ENCODE peak calls at places on chromosomes 7 and 10, in five cellular contexts. Q, T, O, Z and L are unnamed samples.

GRCh38 chr10:69335063-69335587 is 56.8 kb downstream of the HK1 start:
- DNase-seq in O (peak), Q (no peak), Z (peak), T (no peak), L (no peak)

GRCh38 chr7:14688208-14688607 is 214.3 kb downstream of the DGKB start:
- DNase-seq in Z (no peak), Q (no peak), T (no peak), O (no peak), L (no peak)

GRCh38 chr10:16116404-16117304 is 256.3 kb upstream of the MINDY3 start:
- DNase-seq in O (no peak), Z (peak), Q (peak), T (peak), L (peak)

GRCh38 chr7:51028128-51028830 is 245.6 kb upstream of the GRB10 start:
- DNase-seq in O (no peak), T (no peak), Z (no peak), Q (no peak), L (no peak)

GRCh38 chr10:124321433-124322072 is 97.2 kb downstream of the OAT start:
- DNase-seq in O (no peak), T (no peak), Z (no peak), Q (no peak), L (no peak)

GRCh38 chr10:4057725-4058513 is 272.9 kb upstream of the KLF6 start:
- DNase-seq in Q (no peak), O (no peak), Z (peak), T (no peak), L (no peak)

GRCh38 chr10:74991435-74991834 is 120.0 kb upstream of the SAMD8 start:
- DNase-seq in Q (no peak), T (no peak), Z (peak), O (no peak), L (no peak)

GRCh38 chr7:139730746-139731612 is 46.8 kb downstream of the HIPK2 start:
- DNase-seq in T (no peak), Z (peak), Q (no peak), O (peak), L (peak)

GRCh38 chr10:116417821-116418220 is 9.8 kb upstream of the PNLIPRP3 start:
- DNase-seq in Z (no peak), O (no peak), Q (no peak), T (no peak), L (no peak)

GRCh38 chr10:80197972-80198591 is 7.3 kb downstream of the ANXA11 start:
- DNase-seq in Q (no peak), T (no peak), Z (no peak), O (no peak), L (peak)

GRCh38 chr7:116984917-116985316 is 31.6 kb downstream of the ST7 start:
- DNase-seq in Z (peak), Q (no peak), O (no peak), T (no peak), L (no peak)

GRCh38 chr10:31679931-31680330 is 248.7 kb downstream of the ARHGAP12 start:
- DNase-seq in Q (no peak), Z (no peak), O (no peak), T (no peak), L (no peak)

GRCh38 chr10:63110940-63111339 is 22.2 kb upstream of the NRBF2 start:
- DNase-seq in T (no peak), Q (no peak), Z (no peak), O (no peak), L (no peak)

GRCh38 chr7:50556247-50556976 is 8.8 kb downstream of the DDC start:
- DNase-seq in T (no peak), Z (peak), O (no peak), Q (peak), L (no peak)

GRCh38 chr10:33005322-33006282 is 47.6 kb upstream of the ITGB1 start:
- DNase-seq in T (peak), Q (peak), Z (peak), O (peak), L (peak)

GRCh38 chr7:150988230-150989226 is 2.3 kb upstream of the NOS3 start:
- DNase-seq in Q (peak), Z (peak), O (peak), T (peak), L (no peak)

GRCh38 chr10:32232378-32232777 is 114.6 kb downstream of the EPC1 start:
- DNase-seq in O (no peak), T (peak), Q (no peak), Z (no peak), L (no peak)

GRCh38 chr7:48113270-48113669 is 24.2 kb downstream of the UPP1 start:
- DNase-seq in T (no peak), Z (no peak), O (no peak), Q (no peak), L (no peak)

GRCh38 chr7:150716939-150717338 is 526 bp downstream of the GIMAP1 start:
- DNase-seq in Q (no peak), T (no peak), Z (no peak), O (no peak), L (no peak)

GRCh38 chr7:133827707-133828580 is 299.2 kb upstream of the LRGUK start:
- DNase-seq in T (no peak), Q (no peak), Z (no peak), O (no peak), L (no peak)

GRCh38 chr10:124701435-124701834 is 42.7 kb downstream of the FAM53B start:
- DNase-seq in Q (peak), Z (peak), T (no peak), O (peak), L (peak)

GRCh38 chr10:116777006-116777405 is 34.6 kb upstream of the HSPA12A start:
- DNase-seq in T (no peak), Z (no peak), Q (no peak), O (no peak), L (no peak)

GRCh38 chr10:103528551-103528950 is 35.0 kb downstream of the NEURL1 start:
- DNase-seq in Z (no peak), T (no peak), O (no peak), Q (no peak), L (no peak)

GRCh38 chr7:38413784-38414183 is 140.3 kb upstream of the TARP start:
- DNase-seq in T (no peak), Q (no peak), O (no peak), Z (no peak), L (no peak)

GRCh38 chr10:93357680-93358079 is 124.5 kb downstream of the MYOF start:
- DNase-seq in T (peak), Z (peak), O (no peak), Q (peak), L (no peak)
- TF ChIP-seq CTCF in T (peak), Z (peak), O (peak), Q (no peak), L (peak)

GRCh38 chr7:131648491-131648890 is 92.1 kb upstream of the PODXL start:
- DNase-seq in O (no peak), T (no peak), Z (no peak), Q (no peak), L (no peak)
- TF ChIP-seq CTCF in O (no peak), T (no peak), Z (no peak), Q (no peak), L (no peak)

GRCh38 chr7:100764841-100765240 is 31.4 kb downstream of the ZAN start:
- DNase-seq in O (no peak), T (no peak), Z (no peak), Q (no peak), L (no peak)
- TF ChIP-seq CTCF in O (no peak), T (no peak), Z (no peak), Q (no peak), L (no peak)

DNA sequence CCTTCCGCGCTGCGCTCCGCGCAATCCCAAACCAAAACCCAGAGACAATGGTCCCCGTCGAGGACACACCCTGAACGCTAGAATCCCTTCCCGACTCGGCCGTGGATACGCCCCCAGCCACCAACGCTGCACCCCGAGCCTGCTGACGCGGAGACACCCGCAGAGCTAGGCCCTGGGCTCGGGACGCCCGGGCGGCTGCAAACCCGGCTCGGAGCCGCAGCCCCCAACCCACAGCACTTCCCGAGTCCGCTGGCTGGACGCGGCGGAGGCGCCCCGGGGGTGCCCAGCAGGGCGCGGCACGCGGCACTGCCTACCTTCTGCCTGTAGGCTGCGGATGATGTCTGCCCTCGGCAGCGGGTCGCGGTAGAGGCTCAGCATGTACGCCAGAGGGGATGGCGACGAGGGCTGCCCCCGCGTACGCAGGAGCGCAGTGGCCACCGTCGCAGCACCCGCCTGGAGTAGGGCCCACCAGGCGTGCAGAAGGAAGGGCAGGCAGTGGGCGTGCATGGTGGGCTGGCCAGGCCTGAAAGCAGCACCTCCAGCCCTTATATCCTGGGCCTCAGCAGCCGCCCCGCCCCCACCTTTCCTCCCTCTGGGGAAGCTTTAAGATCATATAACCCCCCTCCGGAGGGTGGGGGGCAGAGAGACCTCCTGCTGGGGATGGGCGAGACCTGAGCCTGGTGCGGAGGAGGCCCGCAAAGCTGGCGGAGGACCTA is at the start of gene NODAL:
- DNase-seq in Z (no peak), T (peak), Q (no peak), O (no peak), L (no peak)
- TF ChIP-seq CTCF in Z (no peak), T (no peak), Q (no peak), O (no peak), L (no peak)